ENCODE peak calls at places on chromosomes 16 and 17, in six cellular contexts. H is NCI-H146; Z is effector CD4-positive, alpha-beta T cell; D is COLO829; B is GM10248; V is stimulated activated CD4-positive, alpha-beta T cell treated with anti-CD3 and anti-CD28 coated beads, Interleukin-15, amount 100 ng/mL, for 1 hour. R is an unnamed sample.

GRCh38 chr17:44677136-44677535 is 12.4 kb downstream of the CCDC43 start:
- DNase-seq in B (no peak), D (no peak), V (no peak), Z (no peak), H (no peak), R (no peak)

GRCh38 chr17:68288804-68289203 is 2.1 kb downstream of the SLC16A6 start:
- DNase-seq in H (no peak), V (no peak), Z (no peak), B (peak), D (no peak), R (no peak)

GRCh38 chr17:2906907-2907306 is 110.7 kb downstream of the RAP1GAP2 start:
- DNase-seq in B (no peak), H (no peak), Z (no peak), V (no peak), D (no peak), R (no peak)

GRCh38 chr16:86826931-86827330 is 248.6 kb downstream of the FOXL1 start:
- DNase-seq in D (no peak), B (no peak), H (no peak), Z (no peak), V (no peak), R (no peak)

GRCh38 chr16:89045181-89045815 is 48.4 kb upstream of the ACSF3 start:
- DNase-seq in B (no peak), H (no peak), Z (no peak), V (no peak), D (no peak), R (no peak)

GRCh38 chr17:78785011-78785662 is 3.1 kb upstream of the CYTH1 start:
- DNase-seq in H (no peak), B (no peak), V (no peak), Z (no peak), D (no peak), R (no peak)

GRCh38 chr16:34078697-34079096 is 619.3 kb downstream of the TP53TG3F start:
- DNase-seq in H (no peak), V (no peak), B (no peak), D (no peak), Z (no peak), R (no peak)

GRCh38 chr16:17367932-17368331 is 102.8 kb downstream of the XYLT1 start:
- DNase-seq in Z (no peak), B (no peak), H (no peak), V (no peak), D (no peak), R (no peak)

GRCh38 chr17:20920813-20921199 is 122.0 kb downstream of the USP22 start:
- DNase-seq in V (no peak), Z (no peak), B (no peak), D (no peak), H (no peak), R (no peak)

GRCh38 chr17:41695954-41696720 is 7.5 kb downstream of the EIF1 start:
- DNase-seq in D (peak), Z (peak), H (peak), V (peak), B (peak), R (peak)

GRCh38 chr17:2214887-2215615 is 88.5 kb downstream of the SMG6 start:
- DNase-seq in D (no peak), V (no peak), Z (no peak), H (peak), B (no peak), R (peak)

GRCh38 chr16:73176577-73177013 is 128.7 kb upstream of the ZFHX3 start:
- DNase-seq in D (no peak), Z (no peak), B (no peak), H (no peak), V (no peak), R (no peak)

GRCh38 chr17:57962441-57963148 is 7.4 kb upstream of the CUEDC1 start:
- DNase-seq in B (no peak), Z (no peak), V (no peak), H (no peak), D (no peak), R (no peak)

GRCh38 chr17:72255481-72255880 is 134.7 kb downstream of the SOX9 start:
- DNase-seq in H (peak), Z (no peak), D (no peak), V (no peak), B (no peak), R (no peak)

GRCh38 chr17:45837187-45837586 is 7.5 kb upstream of the SPPL2C start:
- DNase-seq in Z (no peak), H (no peak), B (no peak), V (no peak), D (no peak), R (no peak)

GRCh38 chr17:57453841-57454240 is 197.5 kb downstream of the MSI2 start:
- DNase-seq in H (no peak), B (no peak), Z (no peak), D (no peak), V (no peak), R (peak)

GRCh38 chr17:29345066-29345465 is 45.1 kb upstream of the TAOK1 start:
- DNase-seq in V (no peak), Z (no peak), B (no peak), D (no peak), H (no peak), R (no peak)

GRCh38 chr17:76476736-76477135 is 9.3 kb downstream of the AANAT start:
- DNase-seq in V (no peak), B (no peak), H (no peak), D (no peak), Z (no peak), R (no peak)

GRCh38 chr17:17200831-17201230 is 5.3 kb downstream of the PLD6 start:
- DNase-seq in B (no peak), D (no peak), H (no peak), V (no peak), Z (no peak), R (no peak)

GRCh38 chr17:82838386-82839063 is 1.3 kb downstream of the ZNF750 start:
- DNase-seq in Z (no peak), V (no peak), B (no peak), H (no peak), D (no peak), R (no peak)

GRCh38 chr17:37045271-37045946 is 96.7 kb downstream of the AATF start:
- DNase-seq in H (peak), D (no peak), V (no peak), B (no peak), Z (no peak), R (no peak)

GRCh38 chr17:41308918-41309359 is at the start of gene KRTAP16-1:
- DNase-seq in H (no peak), V (peak), B (no peak), D (no peak), Z (peak), R (peak)

GRCh38 chr17:75003957-75004355 is 8.5 kb upstream of the MRPL58 start:
- DNase-seq in B (no peak), H (no peak), Z (no peak), V (no peak), D (no peak), R (no peak)

GRCh38 chr16:20401066-20401465 is 3.5 kb downstream of the PDILT start:
- DNase-seq in Z (no peak), B (no peak), V (no peak), D (no peak), H (no peak), R (no peak)

GRCh38 chr17:73203788-73204479 is 11.1 kb downstream of the COG1 start:
- DNase-seq in V (no peak), B (no peak), H (no peak), D (no peak), Z (peak), R (no peak)

GRCh38 chr16:65667013-65667578 is 545.2 kb upstream of the CDH11 start:
- DNase-seq in V (no peak), B (no peak), H (no peak), D (no peak), Z (no peak), R (no peak)

GRCh38 chr17:72579990-72580320 is 459.1 kb downstream of the SOX9 start:
- DNase-seq in H (no peak), D (no peak), Z (no peak), V (no peak), B (no peak), R (no peak)

GRCh38 chr16:4501071-4501478 is 24.9 kb downstream of the HMOX2 start:
- DNase-seq in Z (no peak), B (no peak), V (no peak), D (no peak), H (no peak), R (no peak)

GRCh38 chr16:84844049-84844350 is 24.2 kb downstream of the CRISPLD2 start:
- DNase-seq in Z (no peak), B (no peak), D (no peak), H (no peak), V (no peak), R (no peak)

GRCh38 chr16:69190046-69190588 is 3.2 kb downstream of the SNTB2 start:
- DNase-seq in Z (no peak), H (no peak), D (no peak), B (no peak), V (no peak), R (no peak)

GRCh38 chr17:34366529-34367107 is 3.6 kb upstream of the CCL1 start:
- DNase-seq in V (no peak), H (no peak), D (no peak), Z (no peak), B (no peak), R (peak)

GRCh38 chr16:12796498-12796897 is 7.2 kb downstream of the CPPED1 start:
- DNase-seq in V (no peak), D (no peak), Z (no peak), B (no peak), H (no peak), R (no peak)

GRCh38 chr16:50213939-50214519 is 52.3 kb upstream of the ADCY7 start:
- DNase-seq in H (peak), V (no peak), D (no peak), Z (no peak), B (peak), R (no peak)

GRCh38 chr17:7903154-7904103 is 12.7 kb downstream of the RNF227 start:
- DNase-seq in D (no peak), H (no peak), V (no peak), Z (no peak), B (no peak), R (no peak)